ENCODE peak calls at places on chromosomes 7 and 10, in eight cellular contexts. M is hepatocyte, H is uterus, L is neural progenitor cell, F is stomach, X is GM23338, I is cardiac muscle cell, E is brain microvascular endothelial cell. Q is an unnamed sample.

GRCh38 chr7:14833707-14834106 is 68.8 kb downstream of the DGKB start:
- DNase-seq in M (no peak), H (no peak), L (no peak), F (no peak), X (peak), I (no peak), E (no peak), Q (no peak)

GRCh38 chr7:98107313-98107691 is 640 bp downstream of the LMTK2 start:
- DNase-seq in M (peak), H (no peak), L (peak), F (peak), X (peak), I (peak), E (no peak), Q (no peak)

GRCh38 chr7:109873296-109873695 is 1217.6 kb upstream of the LRRN3 start:
- DNase-seq in M (no peak), H (no peak), L (no peak), F (peak), X (peak), I (no peak), E (no peak), Q (no peak)

GRCh38 chr7:91420606-91421390 is 156.6 kb downstream of the FZD1 start:
- DNase-seq in M (no peak), H (no peak), L (no peak), F (no peak), X (peak), I (no peak), E (no peak), Q (no peak)

GRCh38 chr10:29443745-29444523 is 155.1 kb downstream of the LYZL1 start:
- DNase-seq in M (no peak), H (no peak), L (no peak), F (no peak), X (no peak), I (no peak), E (peak), Q (no peak)

GRCh38 chr7:152140067-152140466 is 114.6 kb downstream of the GALNT11 start:
- DNase-seq in M (no peak), H (no peak), L (no peak), F (no peak), X (no peak), I (no peak), E (no peak), Q (no peak)

GRCh38 chr7:88565401-88565800 is 194.1 kb upstream of the ZNF804B start:
- DNase-seq in M (no peak), H (no peak), L (no peak), F (no peak), X (no peak), I (no peak), E (no peak), Q (no peak)

GRCh38 chr7:131104611-131105293 is 222.9 kb upstream of the MKLN1 start:
- DNase-seq in M (no peak), H (no peak), L (no peak), F (no peak), X (no peak), I (no peak), E (no peak), Q (no peak)

GRCh38 chr10:110401401-110402076 is 96.2 kb upstream of the DUSP5 start:
- DNase-seq in M (no peak), H (no peak), L (no peak), F (no peak), X (no peak), I (no peak), E (no peak), Q (no peak)

GRCh38 chr10:22637491-22637890 is 76.9 kb downstream of the PIP4K2A start:
- DNase-seq in M (no peak), H (no peak), L (no peak), F (no peak), X (no peak), I (no peak), E (no peak), Q (no peak)

GRCh38 chr10:96376483-96376882 is 17.7 kb upstream of the OPALIN start:
- DNase-seq in M (no peak), H (no peak), L (no peak), F (no peak), X (no peak), I (no peak), E (no peak), Q (no peak)

GRCh38 chr10:52652431-52653220 is 120.0 kb downstream of the MBL2 start:
- DNase-seq in M (no peak), H (no peak), L (no peak), F (no peak), X (no peak), I (no peak), E (no peak), Q (no peak)

GRCh38 chr7:50164552-50165220 is 71.6 kb upstream of the ZPBP start:
- DNase-seq in M (no peak), H (no peak), L (no peak), F (no peak), X (no peak), I (no peak), E (no peak), Q (no peak)

GRCh38 chr7:80760292-80760691 is 121.8 kb downstream of the CD36 start:
- DNase-seq in M (no peak), H (no peak), L (peak), F (no peak), X (peak), I (no peak), E (no peak), Q (no peak)

GRCh38 chr7:38374507-38374906 is 101.1 kb upstream of the TARP start:
- DNase-seq in M (peak), H (no peak), L (peak), F (no peak), X (peak), I (peak), E (peak), Q (no peak)

GRCh38 chr7:142782922-142783900 is 12.4 kb downstream of the PRSS2 start:
- DNase-seq in M (peak), H (peak), L (peak), F (peak), X (peak), I (peak), E (peak), Q (peak)
- H3K4me3 ChIP-seq in M (no peak), H (no peak), L (peak), F (peak), X (peak), I (peak), E (peak), Q (peak)

GRCh38 chr10:128843972-128844371 is 623.1 kb upstream of the MGMT start:
- DNase-seq in M (no peak), H (no peak), L (no peak), F (no peak), X (peak), I (peak), E (no peak), Q (no peak)
- TF ChIP-seq CTCF in M (peak), H (no peak), L (peak), F (no peak), X (peak), I (peak), E (no peak), Q (no peak)

DNA sequence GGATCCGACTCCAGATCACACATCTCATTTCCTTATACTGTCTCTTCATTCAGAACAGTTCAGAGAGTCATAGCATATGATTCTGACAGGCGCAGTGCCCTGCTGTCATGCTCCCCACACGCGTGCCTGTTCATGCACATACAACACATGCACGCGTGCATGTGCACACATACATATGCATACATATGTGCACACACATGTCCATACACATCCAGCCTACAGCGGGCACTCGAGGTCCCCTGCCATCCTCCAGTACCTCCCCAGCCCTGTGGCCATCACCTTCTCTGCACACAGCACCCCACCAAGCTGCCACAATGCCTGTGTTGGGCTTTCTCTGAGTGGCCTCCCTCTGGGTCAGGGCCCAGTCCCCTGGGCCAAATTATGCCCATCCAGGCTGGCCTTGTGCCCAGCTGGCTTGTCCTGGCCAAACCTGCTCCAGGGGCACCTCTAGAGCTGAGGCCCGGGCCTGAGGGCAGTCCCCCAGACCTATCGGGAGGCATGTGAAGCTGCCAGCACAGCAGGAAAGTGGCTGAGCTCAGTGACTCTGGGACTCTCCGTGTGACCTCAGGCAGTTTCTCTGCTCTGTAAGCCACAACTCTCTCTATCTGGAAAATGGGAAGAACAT is 49.4 kb upstream of the RET start:
- DNase-seq in M (no peak), H (no peak), L (no peak), F (no peak), X (no peak), I (no peak), E (no peak), Q (no peak)
- H3K4me3 ChIP-seq in M (no peak), H (no peak), L (no peak), F (no peak), X (peak), I (no peak), E (no peak), Q (no peak)

DNA sequence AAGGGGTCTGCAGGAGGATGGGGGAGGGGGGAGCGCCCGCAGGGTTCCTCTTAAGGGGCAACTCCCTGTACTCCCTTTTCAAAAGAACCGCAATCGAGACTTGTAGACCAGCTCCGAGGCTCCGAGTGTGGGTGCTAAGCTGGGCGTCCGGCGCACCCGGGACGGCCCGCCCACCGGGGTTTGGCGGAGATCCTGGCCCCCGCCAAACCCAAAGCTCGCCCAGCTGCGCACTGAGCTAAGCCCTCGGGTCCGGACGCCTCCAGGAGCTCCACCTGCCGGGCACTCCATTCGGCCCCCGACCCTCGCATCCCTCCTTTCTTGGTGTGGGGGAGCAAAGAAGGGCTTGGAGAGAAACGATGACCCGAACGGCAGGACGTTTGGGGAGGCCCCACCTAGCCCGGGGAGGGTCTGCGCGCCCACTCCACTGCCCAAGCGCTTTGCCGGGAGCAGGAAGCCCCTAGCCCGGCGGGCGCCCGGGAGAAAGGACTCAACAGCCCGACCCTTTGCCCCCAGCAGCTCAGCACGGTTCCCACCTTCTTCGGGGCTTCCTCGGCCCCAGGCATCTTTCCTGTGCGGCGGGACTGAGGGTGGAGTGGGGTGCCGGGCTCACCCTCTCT is 649 bp downstream of the AFAP1L2 start:
- DNase-seq in M (no peak), H (peak), L (peak), F (no peak), X (peak), I (peak), E (no peak), Q (no peak)
- TF ChIP-seq CTCF in M (peak), H (peak), L (peak), F (no peak), X (peak), I (peak), E (peak), Q (no peak)

GRCh38 chr7:2405601-2406345 is 2.4 kb downstream of the CHST12 start:
- DNase-seq in M (no peak), H (no peak), L (no peak), F (no peak), X (no peak), I (no peak), E (no peak), Q (no peak)
- H3K4me3 ChIP-seq in M (no peak), H (no peak), L (no peak), F (no peak), X (no peak), I (no peak), E (no peak), Q (peak)

GRCh38 chr10:33676606-33677005 is 342.1 kb upstream of the NRP1 start:
- DNase-seq in M (no peak), H (peak), L (no peak), F (no peak), X (no peak), I (no peak), E (no peak), Q (no peak)

GRCh38 chr10:33669861-33670385 is 335.5 kb upstream of the NRP1 start:
- DNase-seq in M (no peak), H (no peak), L (peak), F (no peak), X (no peak), I (no peak), E (no peak), Q (no peak)

GRCh38 chr10:33680036-33680435 is 345.6 kb upstream of the NRP1 start:
- DNase-seq in M (no peak), H (no peak), L (no peak), F (no peak), X (no peak), I (peak), E (no peak), Q (no peak)

DNA sequence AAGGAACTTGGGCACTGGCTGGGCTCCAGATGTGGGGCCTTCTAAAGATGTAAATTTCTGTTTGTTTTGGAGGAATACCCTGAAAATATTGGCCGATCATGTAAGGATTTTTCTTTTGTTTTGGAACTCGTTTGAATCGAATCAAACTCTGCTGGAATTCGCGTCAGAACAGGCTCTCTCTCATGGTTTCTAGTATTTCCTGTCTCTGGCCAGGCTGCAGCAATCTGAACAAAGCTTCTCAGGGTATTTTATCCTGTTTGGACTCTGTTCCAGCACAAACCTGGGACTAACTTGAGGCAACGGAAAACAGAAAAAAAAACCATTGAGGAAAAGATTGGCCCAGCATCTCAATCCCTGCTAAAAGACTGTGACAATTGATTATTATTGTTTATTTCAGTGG is 340.8 kb upstream of the NRP1 start:
- DNase-seq in M (no peak), H (no peak), L (no peak), F (no peak), X (no peak), I (no peak), E (peak), Q (no peak)
- TF ChIP-seq CTCF in M (no peak), H (no peak), L (no peak), F (no peak), X (no peak), I (no peak), E (no peak), Q (no peak)

Q was measured in coronary artery.